ENCODE peak calls at places on chromosomes 1 and 21, in seven cellular contexts. K is AG09309; I is cardiac muscle cell; U is GM06990; Y is CD8-positive, alpha-beta T cell; V is choroid plexus epithelial cell; B is H1. D is an unnamed sample.

GRCh38 chr1:24874611-24875225 is 55.4 kb downstream of the RUNX3 start:
- DNase-seq in K (no peak), I (no peak), U (no peak), Y (no peak), V (no peak), B (no peak), D (peak; percentile 47)

GRCh38 chr1:206738370-206739366 is 31.9 kb upstream of the IL19 start:
- DNase-seq in K (no peak), I (no peak), U (no peak), Y (no peak), V (peak; percentile 48), B (no peak), D (peak; percentile 45)

GRCh38 chr1:207866471-207867135 is 44.3 kb downstream of the CD34 start:
- DNase-seq in K (no peak), I (no peak), U (no peak), Y (no peak), V (peak; percentile 80), B (no peak), D (peak; percentile 41)

GRCh38 chr1:92961131-92961895 is at the start of gene DIPK1A:
- DNase-seq in K (no peak), I (peak; percentile 91), U (peak; percentile 90), Y (peak; percentile 75), V (peak; percentile 78), B (no peak), D (peak; percentile 63)

GRCh38 chr21:33562389-33562788 is 19.6 kb downstream of the SON start:
- DNase-seq in K (no peak), I (no peak), U (no peak), Y (no peak), V (no peak), B (no peak), D (no peak)

GRCh38 chr21:28636988-28637691 is 355.5 kb downstream of the LTN1 start:
- DNase-seq in K (peak; percentile 81), I (no peak), U (no peak), Y (no peak), V (peak; percentile 83), B (no peak), D (peak; percentile 98)

GRCh38 chr1:170010443-170010842 is 64.1 kb downstream of the KIFAP3 start:
- DNase-seq in K (peak; percentile 46), I (peak; percentile 67), U (no peak), Y (peak; percentile 11), V (peak; percentile 78), B (no peak), D (peak; percentile 86)

GRCh38 chr1:187696092-187696491 is 867.3 kb downstream of the PLA2G4A start:
- DNase-seq in K (no peak), I (no peak), U (no peak), Y (no peak), V (peak; percentile 69), B (no peak), D (no peak)

GRCh38 chr1:102970496-102971078 is 137.7 kb downstream of the COL11A1 start:
- DNase-seq in K (peak; percentile 39), I (peak; percentile 77), U (peak; percentile 0), Y (no peak), V (peak; percentile 78), B (no peak), D (peak; percentile 82)

GRCh38 chr1:29249170-29249691 is 12.9 kb downstream of the PTPRU start:
- DNase-seq in K (no peak), I (no peak), U (no peak), Y (no peak), V (peak; percentile 52), B (peak; percentile 84), D (no peak)

GRCh38 chr1:172089768-172090510 is 248.6 kb downstream of the DNM3 start:
- DNase-seq in K (no peak), I (peak; percentile 63), U (peak; percentile 65), Y (peak; percentile 50), V (peak; percentile 84), B (peak; percentile 57), D (peak; percentile 63)

GRCh38 chr1:59107916-59108315 is 189.0 kb upstream of the FGGY start:
- DNase-seq in K (no peak), I (no peak), U (no peak), Y (no peak), V (no peak), B (no peak), D (no peak)

GRCh38 chr1:184379111-184379752 is 7.6 kb upstream of the C1orf21 start:
- DNase-seq in K (no peak), I (peak; percentile 10), U (no peak), Y (no peak), V (no peak), B (no peak), D (no peak)

GRCh38 chr1:191572479-191572878 is 585.8 kb upstream of the RGS18 start:
- DNase-seq in K (no peak), I (no peak), U (no peak), Y (no peak), V (no peak), B (no peak), D (no peak)

GRCh38 chr1:176241385-176242015 is 34.4 kb upstream of the COP1 start:
- DNase-seq in K (peak; percentile 85), I (no peak), U (no peak), Y (no peak), V (peak; percentile 84), B (peak; percentile 19), D (peak; percentile 88)

GRCh38 chr1:27626031-27626935 is 8.7 kb downstream of the FGR start:
- DNase-seq in K (no peak), I (no peak), U (peak; percentile 77), Y (no peak), V (no peak), B (no peak), D (no peak)

GRCh38 chr1:27658951-27659496 is 13.0 kb downstream of the IFI6 start:
- DNase-seq in K (no peak), I (no peak), U (peak; percentile 71), Y (peak; percentile 39), V (no peak), B (no peak), D (peak; percentile 74)

GRCh38 chr1:178172939-178173338 is 79.0 kb downstream of the RASAL2 start:
- DNase-seq in K (no peak), I (no peak), U (no peak), Y (no peak), V (peak; percentile 57), B (no peak), D (peak; percentile 48)

GRCh38 chr1:86933562-86934377 is 19.3 kb downstream of the HS2ST1 start:
- DNase-seq in K (no peak), I (peak; percentile 50), U (no peak), Y (no peak), V (no peak), B (no peak), D (no peak)
- H3K4me3 ChIP-seq in K (no peak overlapping the region), I (no peak overlapping the region), U (no peak overlapping the region), Y (no peak overlapping the region), V (no peak overlapping the region), B (peak overlapping the region; percentile 4), D (no peak overlapping the region)

DNA sequence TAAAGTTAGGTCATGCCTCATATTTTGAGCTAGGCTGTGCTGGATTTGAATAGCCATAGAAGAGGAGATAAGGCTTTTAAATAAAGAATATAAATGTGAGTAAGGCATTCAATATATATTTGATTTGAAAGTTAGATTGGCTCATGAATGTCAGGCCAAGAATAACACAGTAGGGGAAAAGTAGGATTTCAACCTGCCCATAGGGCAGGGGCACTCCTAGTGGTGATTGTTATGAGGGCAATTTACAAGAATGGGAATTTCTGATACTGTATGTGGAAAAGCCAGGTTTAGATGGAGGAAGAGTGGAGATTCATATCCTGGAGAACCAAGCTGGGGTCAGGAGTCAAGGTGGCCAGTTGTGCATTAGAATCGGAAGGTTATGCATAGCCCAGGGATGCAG is 74.9 kb downstream of the DNAH14 start:
- DNase-seq in K (no peak), I (no peak), U (no peak), Y (no peak), V (no peak), B (no peak), D (peak; percentile 1)
- TF ChIP-seq CTCF in K (peak; percentile 16), I (peak; percentile 9), U (peak; percentile 21), Y (no peak), V (peak; percentile 27), B (no peak), D (peak; percentile 45)

GRCh38 chr1:90724926-90725325 is 7.8 kb upstream of the BARHL2 start:
- DNase-seq in K (no peak), I (no peak), U (no peak), Y (no peak), V (no peak), B (no peak), D (no peak)

GRCh38 chr1:90725961-90726715 is 9.0 kb upstream of the BARHL2 start:
- DNase-seq in K (no peak), I (no peak), U (no peak), Y (no peak), V (peak; percentile 13), B (no peak), D (peak; percentile 13)

GRCh38 chr1:90726716-90727480 is 9.8 kb upstream of the BARHL2 start:
- DNase-seq in K (no peak), I (no peak), U (no peak), Y (no peak), V (no peak), B (no peak), D (no peak)

GRCh38 chr1:90724361-90724760 is 7.3 kb upstream of the BARHL2 start:
- DNase-seq in K (no peak), I (no peak), U (no peak), Y (no peak), V (no peak), B (no peak), D (no peak)

DNA sequence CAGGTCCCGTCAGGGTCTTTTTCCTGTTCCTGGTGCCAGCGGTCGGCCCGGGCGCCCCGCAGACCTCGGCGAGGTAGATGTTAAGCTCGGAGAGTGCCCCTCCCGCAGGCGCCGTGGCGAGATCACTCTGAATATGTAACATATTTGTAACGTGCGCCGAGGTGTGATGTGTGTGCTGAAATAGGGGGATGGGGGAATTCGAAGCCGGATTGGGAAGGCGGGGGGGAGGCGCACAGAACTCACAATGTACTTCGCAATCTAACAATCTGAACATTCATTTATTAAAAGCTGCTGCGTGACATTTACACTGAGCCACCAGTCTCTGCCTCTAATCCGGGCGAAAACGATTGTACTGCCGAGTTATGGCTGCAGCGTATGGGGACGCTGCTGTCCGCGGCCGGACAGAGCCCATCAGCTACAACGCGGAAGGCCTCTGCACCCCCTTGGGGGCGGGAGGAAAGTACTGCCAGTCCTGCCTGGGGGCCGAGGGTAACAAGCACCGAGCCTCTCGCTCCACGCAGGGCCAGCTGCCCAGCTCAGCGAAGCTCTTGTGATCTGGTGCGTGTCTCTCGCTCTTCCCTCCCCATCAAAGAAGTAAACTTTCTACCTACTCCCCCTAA is 8.3 kb upstream of the BARHL2 start:
- DNase-seq in K (no peak), I (no peak), U (no peak), Y (no peak), V (no peak), B (no peak), D (no peak)
- H3K4me3 ChIP-seq in K (peak overlapping the region; percentile 21), I (peak overlapping the region; percentile 31), U (no peak overlapping the region), Y (peak overlapping the region; percentile 5), V (no peak overlapping the region), B (peak overlapping the region; percentile 40), D (peak overlapping the region; percentile 17)

DNA sequence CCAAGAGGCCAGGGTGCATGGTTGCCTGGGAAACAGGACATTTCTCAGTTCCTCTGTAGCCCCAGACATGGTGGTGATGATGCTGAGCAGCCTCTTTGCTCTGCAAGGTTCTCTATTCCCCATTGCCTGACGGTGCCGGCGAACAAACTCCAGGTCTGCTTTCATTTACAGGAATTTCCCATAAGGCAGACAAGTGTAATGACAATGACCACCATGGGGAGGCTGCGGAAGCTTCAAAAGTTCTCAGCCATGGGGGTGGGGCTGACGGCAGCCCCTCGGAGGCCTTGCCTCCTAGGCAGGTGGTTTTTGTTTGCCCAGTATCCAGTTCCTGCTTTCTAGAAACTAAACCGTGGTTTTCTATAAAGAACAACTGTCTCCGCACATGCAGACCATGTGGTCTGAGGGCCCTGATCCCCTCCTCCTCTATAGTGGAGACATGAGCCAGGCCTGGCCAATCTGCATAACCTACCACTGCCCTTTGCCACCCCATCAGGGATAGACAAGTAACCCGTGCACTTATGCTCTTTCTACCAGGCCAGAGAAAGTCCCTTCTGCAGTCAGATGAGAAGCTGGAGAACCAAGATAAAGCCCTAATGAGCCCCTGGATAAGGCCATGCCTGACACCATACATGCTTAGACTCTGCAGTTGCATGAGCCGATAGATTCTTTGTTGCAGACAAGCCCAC is 54.0 kb downstream of the LDLRAD2 start:
- DNase-seq in K (no peak), I (peak; percentile 37), U (peak; percentile 82), Y (no peak), V (peak; percentile 8), B (peak; percentile 27), D (no peak)
- TF ChIP-seq CTCF in K (no peak), I (no peak), U (no peak), Y (no peak), V (peak; percentile 31), B (peak; percentile 11), D (no peak)